ENCODE peak calls at places on chromosome 2, in five cellular contexts. O is IMR-90; M is BJ; J is activated CD8-positive, alpha-beta T cell treated with anti-CD3 and anti-CD28 coated beads for 36 hours; R is stomach. W is an unnamed sample.

GRCh38 chr2:221529943-221530652 is 42.0 kb downstream of the EPHA4 start:
- DNase-seq in J (no peak), M (peak; percentile 70), R (no peak), O (peak; percentile 93), W (no peak)

GRCh38 chr2:137706786-137707613 is 257.3 kb upstream of the HNMT start:
- DNase-seq in J (no peak), R (no peak), M (no peak), O (no peak), W (no peak)

GRCh38 chr2:10664652-10665051 is 25.1 kb downstream of the NOL10 start:
- DNase-seq in J (no peak), M (no peak), R (no peak), O (no peak), W (no peak)

GRCh38 chr2:180222642-180223041 is 215.5 kb upstream of the CWC22 start:
- DNase-seq in R (no peak), J (no peak), O (peak; percentile 96), M (peak; percentile 44), W (no peak)

GRCh38 chr2:12493031-12493513 is 223.7 kb upstream of the TRIB2 start:
- DNase-seq in M (no peak), R (no peak), J (peak; percentile 32), O (peak; percentile 93), W (no peak)

GRCh38 chr2:8545676-8546318 is 136.1 kb upstream of the ID2 start:
- DNase-seq in M (no peak), R (peak; percentile 24), J (no peak), O (no peak), W (no peak)

GRCh38 chr2:203705184-203705583 is 1.3 kb upstream of the CD28 start:
- DNase-seq in R (no peak), J (peak; percentile 77), O (no peak), M (no peak), W (no peak)

GRCh38 chr2:19020144-19021099 is 338.0 kb downstream of the OSR1 start:
- DNase-seq in J (no peak), M (no peak), R (no peak), O (no peak), W (no peak)

GRCh38 chr2:8203354-8203753 is 478.5 kb upstream of the ID2 start:
- DNase-seq in M (no peak), O (no peak), R (no peak), J (no peak), W (no peak)

GRCh38 chr2:240374085-240374907 is 61.2 kb upstream of the GPC1 start:
- DNase-seq in O (peak; percentile 93), J (no peak), M (peak; percentile 87), R (peak; percentile 34), W (peak; percentile 56)

GRCh38 chr2:233416199-233416598 is 61.9 kb downstream of the DGKD start:
- DNase-seq in M (no peak), J (no peak), O (no peak), R (peak; percentile 29), W (no peak)

GRCh38 chr2:170409164-170409535 is 231.2 kb downstream of the MYO3B start:
- DNase-seq in R (peak; percentile 80), J (peak; percentile 87), M (no peak), O (peak; percentile 61), W (peak; percentile 76)

GRCh38 chr2:6372317-6372903 is 493.3 kb downstream of the CMPK2 start:
- DNase-seq in O (peak; percentile 73), J (no peak), R (no peak), M (peak; percentile 94), W (no peak)

GRCh38 chr2:172380436-172381274 is 46.7 kb upstream of the ITGA6 start:
- DNase-seq in M (no peak), J (no peak), O (no peak), R (no peak), W (no peak)

GRCh38 chr2:25939257-25939668 is 43.0 kb downstream of the KIF3C start:
- DNase-seq in O (no peak), R (no peak), M (no peak), J (no peak), W (no peak)

GRCh38 chr2:187228986-187229385 is 219.1 kb downstream of the CALCRL start:
- DNase-seq in J (no peak), R (no peak), M (no peak), O (no peak), W (no peak)

GRCh38 chr2:16022548-16023240 is 82.3 kb downstream of the MYCN start:
- DNase-seq in O (no peak), M (no peak), R (no peak), J (no peak), W (no peak)

GRCh38 chr2:28088970-28089369 is 198.4 kb downstream of the BABAM2 start:
- DNase-seq in J (no peak), M (no peak), O (peak; percentile 56), R (no peak), W (no peak)

GRCh38 chr2:96839875-96840850 is 3.7 kb downstream of the ANKRD23 start:
- DNase-seq in M (no peak), O (no peak), J (no peak), R (no peak), W (peak; percentile 30)

GRCh38 chr2:205496370-205496769 is 185.9 kb upstream of the NRP2 start:
- DNase-seq in O (no peak), R (no peak), J (no peak), M (no peak), W (no peak)

GRCh38 chr2:17309741-17310339 is 208.4 kb downstream of the RAD51AP2 start:
- DNase-seq in O (peak; percentile 49), R (peak; percentile 40), J (peak; percentile 19), M (no peak), W (peak; percentile 63)

GRCh38 chr2:42117923-42118758 is 51.0 kb upstream of the EML4 start:
- DNase-seq in R (no peak), M (peak; percentile 65), J (no peak), O (peak; percentile 78), W (no peak)

GRCh38 chr2:84421197-84421596 is 37.9 kb downstream of the SUCLG1 start:
- DNase-seq in O (no peak), J (no peak), M (no peak), R (no peak), W (no peak)

GRCh38 chr2:84421791-84422190 is 37.3 kb downstream of the SUCLG1 start:
- DNase-seq in O (no peak), J (no peak), M (no peak), R (no peak), W (no peak)

GRCh38 chr2:84429328-84429727 is 29.8 kb downstream of the SUCLG1 start:
- DNase-seq in J (no peak), M (no peak), O (no peak), R (no peak), W (no peak)

GRCh38 chr2:84427235-84428138 is 31.6 kb downstream of the SUCLG1 start:
- DNase-seq in J (no peak), R (no peak), M (peak; percentile 19), O (peak; percentile 31), W (no peak)

GRCh38 chr2:84424152-84424551 is 34.9 kb downstream of the SUCLG1 start:
- DNase-seq in O (peak; percentile 33), R (no peak), M (no peak), J (no peak), W (no peak)
- TF ChIP-seq CTCF in O (peak; percentile 66), R (peak; percentile 17), M (peak; percentile 55), J (peak; percentile 36), W (peak; percentile 65)

DNA sequence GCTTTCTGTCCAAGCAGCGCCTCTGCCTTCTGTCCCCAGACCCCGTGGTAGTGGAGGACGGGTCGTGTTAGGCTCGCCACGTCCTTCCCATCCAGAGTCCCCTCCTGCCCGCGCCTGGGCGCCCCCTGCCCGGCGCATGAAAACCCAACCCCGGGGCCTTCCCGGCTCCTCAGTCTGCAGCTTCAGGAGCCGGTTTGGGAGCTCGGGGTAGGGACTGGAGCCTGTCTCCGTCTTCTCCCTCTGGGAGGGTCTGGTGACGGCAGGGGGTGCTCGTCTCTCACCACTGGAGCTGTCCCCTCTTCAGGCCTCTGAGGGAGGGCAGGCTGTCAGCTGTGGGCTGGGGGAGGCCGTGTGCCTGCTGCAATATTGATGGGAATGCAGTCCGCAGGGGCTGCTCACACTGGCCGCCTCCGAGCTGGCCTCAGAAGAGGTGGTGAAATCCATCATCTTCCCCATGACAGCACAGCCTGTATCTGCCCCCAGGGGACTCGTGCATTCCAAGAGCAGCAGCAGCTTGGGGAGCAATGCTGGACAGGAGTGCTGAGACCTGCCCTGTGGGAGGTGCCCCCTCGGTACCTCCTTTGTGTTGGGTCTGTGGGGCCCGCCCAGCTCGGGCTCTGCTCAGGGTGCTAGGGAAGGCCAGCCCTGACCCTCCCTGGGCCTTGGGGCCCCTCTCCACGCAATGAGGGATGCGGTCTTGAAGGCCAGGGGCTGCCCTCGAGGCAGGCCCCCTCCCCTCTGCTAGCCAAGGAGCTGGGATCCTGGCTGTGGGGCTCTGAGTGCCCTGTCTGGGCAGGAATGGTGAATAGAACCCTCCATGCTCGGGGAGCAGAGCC is 17.8 kb upstream of the KLHL30 start:
- DNase-seq in M (no peak), O (peak; percentile 19), J (no peak), R (no peak), W (peak; percentile 66)
- TF ChIP-seq CTCF in M (peak; percentile 11), O (peak; percentile 45), J (no peak), R (no peak), W (no peak)

GRCh38 chr2:227280895-227281294 is 44.2 kb upstream of the MFF start:
- DNase-seq in J (no peak), R (no peak), M (no peak), O (peak; percentile 5), W (no peak)
- TF ChIP-seq CTCF in J (no peak), R (no peak), M (no peak), O (no peak), W (no peak)

DNA sequence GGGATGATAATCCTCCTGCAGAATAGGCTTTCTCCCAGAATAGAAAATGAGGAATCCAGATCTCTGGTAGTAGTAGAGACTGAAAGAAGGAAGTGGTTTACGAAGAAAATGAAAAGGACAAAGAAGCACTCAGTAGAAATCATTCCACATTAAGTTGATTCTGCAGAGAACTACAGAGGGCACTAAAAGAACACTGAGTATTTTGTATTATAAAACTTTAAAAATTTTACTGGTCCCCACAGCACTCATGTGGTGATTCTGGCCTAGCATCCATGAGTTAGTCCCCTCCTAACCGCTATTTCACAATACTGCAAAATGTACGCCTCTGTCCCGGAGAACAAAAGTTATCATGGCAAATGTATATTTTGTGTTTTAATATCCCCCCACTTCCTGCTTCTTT is 42.9 kb upstream of the SLC35F5 start:
- DNase-seq in M (no peak), O (no peak), J (no peak), R (no peak), W (no peak)
- TF ChIP-seq CTCF in M (peak; percentile 6), O (no peak), J (no peak), R (no peak), W (no peak)

DNA sequence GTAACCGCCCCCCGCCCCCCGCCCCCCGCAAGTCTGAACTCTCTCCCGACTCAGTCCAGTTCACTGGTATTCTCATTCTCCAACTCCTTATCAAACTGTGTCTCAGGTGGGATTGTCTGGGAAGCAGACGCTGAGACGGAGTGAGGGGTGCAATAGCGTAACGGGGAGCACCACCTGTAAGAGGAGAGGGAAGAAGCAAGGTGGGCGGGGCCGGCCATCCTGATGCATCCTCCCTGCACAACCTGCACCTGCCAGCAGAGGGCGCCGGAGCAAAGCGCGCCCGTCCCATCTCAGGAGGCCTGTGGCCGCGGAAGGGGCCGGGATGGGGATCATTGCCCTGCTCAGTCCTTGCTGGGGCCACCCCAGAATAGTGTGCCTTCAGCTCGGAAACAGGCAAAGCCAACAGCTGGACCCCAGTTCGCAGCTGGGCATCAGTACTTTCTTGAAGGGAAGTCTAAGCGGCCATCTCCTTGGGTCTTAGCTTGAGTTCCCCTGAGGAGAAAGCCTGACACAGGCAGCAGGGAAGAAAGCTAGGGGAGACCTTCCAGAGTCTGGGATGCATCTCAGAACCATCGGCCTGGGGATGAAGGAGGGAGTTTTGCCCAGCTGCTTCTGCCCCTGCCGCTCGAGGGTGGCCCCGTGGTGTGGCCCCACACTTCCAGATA is 208.0 kb downstream of the TFCP2L1 start:
- DNase-seq in M (no peak), J (peak; percentile 85), R (peak; percentile 84), O (peak; percentile 28), W (peak; percentile 84)
- TF ChIP-seq CTCF in M (peak; percentile 97), J (peak; percentile 95), R (peak; percentile 91), O (peak; percentile 71), W (peak; percentile 93)